ENCODE peak calls at places on chromosomes 6 and 20, in eight cellular contexts. A is activated naive CD4-positive, alpha-beta T cell treated with Interleukin-2 at 50 U/mL for 16 hours; U is nucleus accumbens; P is non-pigmented ciliary epithelial cell; J is T1000; R is amygdala; L is HTR-8/SVneo; K is activated CD4-positive, alpha-beta T cell treated with anti-CD3 and anti-CD28 coated beads for 48 hours. M is an unnamed sample.

GRCh38 chr20:20692587-20692986 is 19.9 kb downstream of the RALGAPA2 start:
- DNase-seq in A (no peak), U (no peak), P (no peak), J (no peak), R (no peak), L (no peak), K (no peak), M (no peak)

GRCh38 chr6:41966961-41967311 is 25.3 kb upstream of the CCND3 start:
- DNase-seq in A (no peak), U (no peak), P (peak), J (peak), R (no peak), L (peak), K (no peak), M (no peak)

GRCh38 chr6:3324262-3324942 is 65.7 kb downstream of the PSMG4 start:
- DNase-seq in A (peak), U (peak), P (peak), J (peak), R (peak), L (peak), K (peak), M (no peak)

GRCh38 chr6:41298785-41299498 is 12.5 kb upstream of the TREM1 start:
- DNase-seq in A (no peak), U (no peak), P (no peak), J (no peak), R (no peak), L (no peak), K (no peak), M (no peak)

GRCh38 chr20:34364013-34364382 is 925 bp downstream of the ITCH start:
- DNase-seq in A (peak), U (no peak), P (no peak), J (no peak), R (no peak), L (no peak), K (peak), M (peak)

GRCh38 chr20:14632906-14633305 is 295.5 kb upstream of the FLRT3 start:
- DNase-seq in A (no peak), U (no peak), P (no peak), J (no peak), R (no peak), L (no peak), K (no peak), M (no peak)

GRCh38 chr6:27241443-27241842 is 6.1 kb upstream of the PRSS16 start:
- DNase-seq in A (no peak), U (no peak), P (no peak), J (no peak), R (no peak), L (no peak), K (no peak), M (no peak)

GRCh38 chr6:29563435-29563834 is 3.9 kb upstream of the UBD start:
- DNase-seq in A (no peak), U (no peak), P (no peak), J (no peak), R (no peak), L (no peak), K (no peak), M (no peak)

GRCh38 chr20:44413575-44414345 is 58.3 kb downstream of the HNF4A start:
- DNase-seq in A (no peak), U (no peak), P (no peak), J (no peak), R (no peak), L (no peak), K (no peak), M (no peak)

GRCh38 chr20:62413025-62413580 is 6.0 kb upstream of the CABLES2 start:
- DNase-seq in A (no peak), U (no peak), P (no peak), J (no peak), R (no peak), L (no peak), K (no peak), M (no peak)

GRCh38 chr6:107822154-107823046 is 1.7 kb downstream of the SCML4 start:
- DNase-seq in A (peak), U (no peak), P (no peak), J (no peak), R (no peak), L (no peak), K (peak), M (no peak)

GRCh38 chr6:30555428-30556005 is 772 bp downstream of the GNL1 start:
- DNase-seq in A (no peak), U (peak), P (no peak), J (peak), R (peak), L (no peak), K (no peak), M (no peak)

GRCh38 chr6:138817799-138818198 is 21.9 kb downstream of the ECT2L start:
- DNase-seq in A (no peak), U (no peak), P (peak), J (no peak), R (no peak), L (peak), K (peak), M (no peak)

GRCh38 chr6:170224694-170225660 is 65.9 kb downstream of the DLL1 start:
- DNase-seq in A (no peak), U (no peak), P (no peak), J (no peak), R (no peak), L (peak), K (no peak), M (no peak)

GRCh38 chr6:63502165-63502564 is 70.1 kb upstream of the LOC128125822 start:
- DNase-seq in A (no peak), U (no peak), P (no peak), J (no peak), R (no peak), L (no peak), K (no peak), M (no peak)

GRCh38 chr20:51321343-51322163 is 221.0 kb downstream of the NFATC2 start:
- DNase-seq in A (no peak), U (no peak), P (no peak), J (no peak), R (no peak), L (no peak), K (no peak), M (no peak)

GRCh38 chr6:97312241-97312640 is 29.2 kb upstream of the MMS22L start:
- DNase-seq in A (no peak), U (no peak), P (no peak), J (no peak), R (no peak), L (no peak), K (no peak), M (no peak)

GRCh38 chr20:11168026-11168425 is 494.2 kb upstream of the JAG1 start:
- DNase-seq in A (no peak), U (no peak), P (no peak), J (no peak), R (no peak), L (no peak), K (no peak), M (no peak)

GRCh38 chr20:32034581-32035397 is 17.3 kb upstream of the HCK start:
- DNase-seq in A (no peak), U (no peak), P (no peak), J (no peak), R (no peak), L (peak), K (no peak), M (no peak)

GRCh38 chr6:157557541-157557940 is 176.6 kb downstream of the ZDHHC14 start:
- DNase-seq in A (no peak), U (no peak), P (no peak), J (no peak), R (no peak), L (no peak), K (no peak), M (no peak)

GRCh38 chr6:15504581-15505350 is 158.1 kb downstream of the DTNBP1 start:
- DNase-seq in A (no peak), U (peak), P (peak), J (peak), R (peak), L (peak), K (no peak), M (peak)

GRCh38 chr20:8515810-8516435 is 383.9 kb downstream of the PLCB1 start:
- DNase-seq in A (no peak), U (no peak), P (no peak), J (no peak), R (no peak), L (no peak), K (no peak), M (peak)

GRCh38 chr6:116215414-116215813 is 38.5 kb downstream of the TSPYL4 start:
- DNase-seq in A (no peak), U (no peak), P (no peak), J (no peak), R (no peak), L (no peak), K (no peak), M (no peak)

GRCh38 chr6:151683381-151683780 is 124.1 kb upstream of the ESR1 start:
- DNase-seq in A (no peak), U (no peak), P (no peak), J (no peak), R (no peak), L (no peak), K (no peak), M (no peak)

GRCh38 chr20:57389695-57390603 is 1.2 kb upstream of the RBM38 start:
- DNase-seq in A (peak), U (no peak), P (no peak), J (no peak), R (no peak), L (no peak), K (peak), M (no peak)

GRCh38 chr6:113699239-113699638 is 157.9 kb upstream of the MARCKS start:
- DNase-seq in A (no peak), U (no peak), P (no peak), J (no peak), R (no peak), L (no peak), K (no peak), M (no peak)

M was measured in retinal pigment epithelial cell.